ENCODE peak calls at places on chromosomes 5 and 9, in five cellular contexts. One of them, this sample, is unnamed.

GRCh38 chr9:109182940-109183798 is 16.1 kb upstream of the FRRS1L start:
- DNase-seq in bronchial epithelial cell: peak
- DNase-seq in Panc1: no peak
- DNase-seq in left ventricle myocardium inferior: no peak
- DNase-seq in cardiac muscle cell: peak
- DNase-seq in this sample: peak

GRCh38 chr9:34732478-34732877 is 22.5 kb upstream of the CCL21 start:
- DNase-seq in cardiac muscle cell: no peak
- DNase-seq in left ventricle myocardium inferior: no peak
- DNase-seq in Panc1: no peak
- DNase-seq in bronchial epithelial cell: no peak
- DNase-seq in this sample: no peak

GRCh38 chr9:128115187-128116103 is 12.1 kb downstream of the PTGES2 start:
- DNase-seq in bronchial epithelial cell: no peak
- DNase-seq in cardiac muscle cell: no peak
- DNase-seq in Panc1: no peak
- DNase-seq in left ventricle myocardium inferior: peak
- DNase-seq in this sample: no peak

GRCh38 chr9:128689293-128689770 is 310 bp downstream of the SET start:
- DNase-seq in cardiac muscle cell: no peak
- DNase-seq in bronchial epithelial cell: no peak
- DNase-seq in left ventricle myocardium inferior: peak
- DNase-seq in Panc1: no peak
- DNase-seq in this sample: peak

GRCh38 chr5:148970228-148970627 is 92.6 kb downstream of the SH3TC2 start:
- DNase-seq in cardiac muscle cell: no peak
- DNase-seq in Panc1: no peak
- DNase-seq in bronchial epithelial cell: no peak
- DNase-seq in left ventricle myocardium inferior: no peak
- DNase-seq in this sample: peak

GRCh38 chr5:79890119-79890870 is 100.8 kb downstream of the MTX3 start:
- DNase-seq in Panc1: no peak
- DNase-seq in left ventricle myocardium inferior: no peak
- DNase-seq in bronchial epithelial cell: no peak
- DNase-seq in cardiac muscle cell: no peak
- DNase-seq in this sample: no peak

GRCh38 chr9:115777610-115778009 is 376.0 kb upstream of the PAPPA start:
- DNase-seq in cardiac muscle cell: peak
- DNase-seq in bronchial epithelial cell: no peak
- DNase-seq in Panc1: no peak
- DNase-seq in left ventricle myocardium inferior: no peak
- DNase-seq in this sample: no peak

GRCh38 chr9:37836386-37836785 is 35.8 kb downstream of the DCAF10 start:
- DNase-seq in left ventricle myocardium inferior: no peak
- DNase-seq in bronchial epithelial cell: no peak
- DNase-seq in cardiac muscle cell: no peak
- DNase-seq in Panc1: no peak
- DNase-seq in this sample: no peak

GRCh38 chr5:757346-757930 is 27.1 kb downstream of the ZDHHC11B start:
- DNase-seq in bronchial epithelial cell: no peak
- DNase-seq in cardiac muscle cell: no peak
- DNase-seq in left ventricle myocardium inferior: no peak
- DNase-seq in Panc1: no peak
- DNase-seq in this sample: no peak

GRCh38 chr9:69168709-69169217 is 5.3 kb upstream of the TJP2 start:
- DNase-seq in cardiac muscle cell: peak
- DNase-seq in bronchial epithelial cell: peak
- DNase-seq in left ventricle myocardium inferior: no peak
- DNase-seq in Panc1: no peak
- DNase-seq in this sample: no peak

GRCh38 chr5:60598424-60598823 is 101.5 kb downstream of the DEPDC1B start:
- DNase-seq in bronchial epithelial cell: no peak
- DNase-seq in cardiac muscle cell: no peak
- DNase-seq in Panc1: no peak
- DNase-seq in left ventricle myocardium inferior: no peak
- DNase-seq in this sample: no peak

GRCh38 chr9:128588581-128589233 is 36.3 kb downstream of the SPTAN1 start:
- DNase-seq in bronchial epithelial cell: no peak
- DNase-seq in Panc1: no peak
- DNase-seq in left ventricle myocardium inferior: no peak
- DNase-seq in cardiac muscle cell: no peak
- DNase-seq in this sample: no peak

GRCh38 chr5:135452366-135453030 is 347 bp upstream of the TIFAB start:
- DNase-seq in left ventricle myocardium inferior: no peak
- DNase-seq in bronchial epithelial cell: no peak
- DNase-seq in Panc1: no peak
- DNase-seq in cardiac muscle cell: no peak
- DNase-seq in this sample: no peak

GRCh38 chr9:115591584-115591984 is 473.6 kb upstream of the TNC start:
- DNase-seq in Panc1: peak
- DNase-seq in left ventricle myocardium inferior: peak
- DNase-seq in cardiac muscle cell: peak
- DNase-seq in bronchial epithelial cell: peak
- DNase-seq in this sample: peak

GRCh38 chr9:132787748-132788159 is 90.3 kb downstream of the AK8 start:
- DNase-seq in Panc1: no peak
- DNase-seq in left ventricle myocardium inferior: no peak
- DNase-seq in cardiac muscle cell: no peak
- DNase-seq in bronchial epithelial cell: no peak
- DNase-seq in this sample: no peak

GRCh38 chr9:132946624-132947295 is 2.3 kb upstream of the TSC1 start:
- DNase-seq in cardiac muscle cell: peak
- DNase-seq in left ventricle myocardium inferior: no peak
- DNase-seq in bronchial epithelial cell: peak
- DNase-seq in Panc1: no peak
- DNase-seq in this sample: peak

GRCh38 chr5:5203441-5203840 is 63.3 kb downstream of the ADAMTS16 start:
- DNase-seq in Panc1: peak
- DNase-seq in bronchial epithelial cell: no peak
- DNase-seq in left ventricle myocardium inferior: no peak
- DNase-seq in cardiac muscle cell: no peak
- DNase-seq in this sample: no peak

GRCh38 chr5:35838370-35839042 is 18.2 kb upstream of the IL7R start:
- DNase-seq in bronchial epithelial cell: no peak
- DNase-seq in Panc1: no peak
- DNase-seq in cardiac muscle cell: no peak
- DNase-seq in left ventricle myocardium inferior: no peak
- DNase-seq in this sample: no peak

GRCh38 chr9:21965401-21965951 is 28.7 kb downstream of the CDKN2A start:
- DNase-seq in left ventricle myocardium inferior: no peak
- DNase-seq in Panc1: no peak
- DNase-seq in cardiac muscle cell: peak
- DNase-seq in bronchial epithelial cell: peak
- DNase-seq in this sample: no peak

GRCh38 chr9:84061613-84062205 is 81.1 kb downstream of the RMI1 start:
- DNase-seq in bronchial epithelial cell: no peak
- DNase-seq in cardiac muscle cell: no peak
- DNase-seq in left ventricle myocardium inferior: no peak
- DNase-seq in Panc1: no peak
- DNase-seq in this sample: no peak

GRCh38 chr5:118952992-118953651 is 35.2 kb downstream of the DTWD2 start:
- DNase-seq in Panc1: no peak
- DNase-seq in bronchial epithelial cell: peak
- DNase-seq in left ventricle myocardium inferior: no peak
- DNase-seq in cardiac muscle cell: no peak
- DNase-seq in this sample: no peak

GRCh38 chr9:129612815-129613519 is 7.9 kb downstream of the C9orf50 start:
- DNase-seq in cardiac muscle cell: no peak
- DNase-seq in Panc1: no peak
- DNase-seq in bronchial epithelial cell: no peak
- DNase-seq in left ventricle myocardium inferior: no peak
- DNase-seq in this sample: no peak

GRCh38 chr5:156774273-156774672 is 75.8 kb upstream of the PPP1R2B start:
- DNase-seq in bronchial epithelial cell: no peak
- DNase-seq in Panc1: no peak
- DNase-seq in left ventricle myocardium inferior: no peak
- DNase-seq in cardiac muscle cell: no peak
- DNase-seq in this sample: no peak

DNA sequence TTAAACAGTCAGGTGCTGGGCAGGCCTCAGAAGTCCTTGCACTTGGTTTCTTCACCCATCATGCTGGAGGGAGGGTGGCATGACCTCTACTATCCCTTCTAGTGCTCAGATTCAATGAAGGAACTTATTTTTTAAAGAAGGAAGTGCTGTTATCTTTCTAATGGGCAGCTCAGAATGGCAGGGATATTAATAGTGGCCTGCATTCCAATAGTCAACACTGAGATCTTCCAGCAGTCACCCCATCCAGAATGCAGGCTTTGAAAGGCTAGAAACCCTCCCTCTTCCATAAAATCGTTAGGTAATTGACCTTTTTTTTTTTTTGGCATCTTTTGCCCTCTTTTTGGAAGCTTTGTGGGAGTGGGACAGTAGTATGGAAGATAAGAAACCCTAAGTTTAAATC is 325.0 kb downstream of the ARRDC3 start:
- DNase-seq in bronchial epithelial cell: no peak
- DNase-seq in cardiac muscle cell: no peak
- DNase-seq in Panc1: no peak
- DNase-seq in left ventricle myocardium inferior: no peak
- DNase-seq in this sample: no peak
- H3K4me3 ChIP-seq in bronchial epithelial cell: no peak
- H3K4me3 ChIP-seq in cardiac muscle cell: no peak
- H3K4me3 ChIP-seq in Panc1: no peak
- H3K4me3 ChIP-seq in left ventricle myocardium inferior: no peak
- H3K4me3 ChIP-seq in this sample: no peak

DNA sequence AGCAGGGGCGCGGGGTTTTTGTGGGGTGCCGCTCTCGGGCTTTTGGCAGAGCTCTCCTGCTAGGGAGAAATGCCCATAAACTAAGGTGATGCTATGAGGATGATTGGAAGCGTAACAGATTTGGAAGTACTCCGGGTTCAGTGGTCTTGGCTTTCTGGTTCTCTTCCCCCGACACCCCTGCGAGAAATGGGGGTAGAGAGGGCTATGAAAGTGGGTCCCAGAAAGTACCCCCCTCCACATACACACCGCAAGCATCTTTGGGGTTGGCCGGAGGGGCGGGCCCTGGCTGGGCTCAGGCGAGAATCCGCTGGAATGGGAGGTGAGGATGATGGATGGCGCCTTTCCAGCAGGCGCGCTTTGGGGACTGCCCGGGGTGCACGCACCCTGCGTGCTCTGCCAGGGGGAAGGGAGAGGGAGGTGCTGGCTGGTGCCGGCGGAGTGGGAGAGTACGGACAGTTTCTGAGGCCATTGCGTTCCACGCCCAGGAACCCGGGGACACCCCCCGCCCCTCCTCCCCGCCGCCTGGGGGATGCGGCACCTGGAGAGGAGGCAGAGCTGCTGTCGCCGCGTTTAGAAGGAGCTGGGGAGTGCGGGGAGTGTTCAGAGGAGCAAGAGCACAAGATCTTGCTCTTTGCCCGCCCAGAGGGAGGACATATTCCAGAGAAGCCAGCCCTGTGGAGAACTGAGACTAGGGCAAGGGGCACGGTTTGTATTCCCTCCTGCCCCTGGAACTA is 1.9 kb downstream of the PCSK5 start:
- DNase-seq in bronchial epithelial cell: no peak
- DNase-seq in Panc1: no peak
- DNase-seq in left ventricle myocardium inferior: peak
- DNase-seq in cardiac muscle cell: peak
- DNase-seq in this sample: peak
- H3K4me3 ChIP-seq in bronchial epithelial cell: peak
- H3K4me3 ChIP-seq in Panc1: no peak
- H3K4me3 ChIP-seq in left ventricle myocardium inferior: peak
- H3K4me3 ChIP-seq in cardiac muscle cell: peak
- H3K4me3 ChIP-seq in this sample: peak

DNA sequence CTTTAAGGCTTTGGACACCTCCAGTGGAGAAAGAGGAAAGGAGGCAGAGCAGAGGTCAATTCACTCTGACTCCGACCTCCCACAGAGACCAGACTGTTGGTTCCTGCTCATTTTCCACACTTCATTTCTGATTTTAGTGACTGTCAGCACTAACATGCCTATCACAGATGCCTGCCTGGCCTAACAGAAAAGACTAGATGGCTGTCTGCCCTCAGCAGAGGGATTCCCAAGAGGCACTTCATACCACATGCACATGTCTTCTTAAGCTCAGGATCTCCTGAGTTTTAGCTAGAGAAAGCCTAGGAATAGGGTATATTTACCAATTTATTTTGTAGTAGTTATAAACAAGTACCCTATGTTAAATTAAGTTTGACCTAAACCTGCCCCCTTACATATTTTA is 336.0 kb downstream of the ENC1 start:
- DNase-seq in Panc1: no peak
- DNase-seq in cardiac muscle cell: no peak
- DNase-seq in left ventricle myocardium inferior: no peak
- DNase-seq in bronchial epithelial cell: no peak
- DNase-seq in this sample: peak
- H3K4me3 ChIP-seq in Panc1: no peak
- H3K4me3 ChIP-seq in cardiac muscle cell: no peak
- H3K4me3 ChIP-seq in left ventricle myocardium inferior: no peak
- H3K4me3 ChIP-seq in bronchial epithelial cell: no peak
- H3K4me3 ChIP-seq in this sample: no peak

GRCh38 chr9:76651114-76651697 is 113.0 kb upstream of the PCA3 start:
- DNase-seq in Panc1: no peak
- DNase-seq in left ventricle myocardium inferior: no peak
- DNase-seq in cardiac muscle cell: no peak
- DNase-seq in bronchial epithelial cell: no peak
- DNase-seq in this sample: no peak

GRCh38 chr9:76654051-76654461 is 110.2 kb upstream of the PCA3 start:
- DNase-seq in cardiac muscle cell: peak
- DNase-seq in bronchial epithelial cell: no peak
- DNase-seq in left ventricle myocardium inferior: no peak
- DNase-seq in Panc1: no peak
- DNase-seq in this sample: no peak

GRCh38 chr9:76649894-76650293 is 114.3 kb upstream of the PCA3 start:
- DNase-seq in left ventricle myocardium inferior: no peak
- DNase-seq in bronchial epithelial cell: no peak
- DNase-seq in Panc1: no peak
- DNase-seq in cardiac muscle cell: no peak
- DNase-seq in this sample: no peak

GRCh38 chr9:76652894-76653293 is 111.3 kb upstream of the PCA3 start:
- DNase-seq in left ventricle myocardium inferior: no peak
- DNase-seq in bronchial epithelial cell: no peak
- DNase-seq in Panc1: no peak
- DNase-seq in cardiac muscle cell: peak
- DNase-seq in this sample: peak

GRCh38 chr9:76650692-76651091 is 113.5 kb upstream of the PCA3 start:
- DNase-seq in bronchial epithelial cell: peak
- DNase-seq in cardiac muscle cell: no peak
- DNase-seq in Panc1: no peak
- DNase-seq in left ventricle myocardium inferior: no peak
- DNase-seq in this sample: no peak
- H3K4me3 ChIP-seq in bronchial epithelial cell: no peak
- H3K4me3 ChIP-seq in cardiac muscle cell: no peak
- H3K4me3 ChIP-seq in Panc1: no peak
- H3K4me3 ChIP-seq in left ventricle myocardium inferior: peak
- H3K4me3 ChIP-seq in this sample: no peak

GRCh38 chr9:135944444-135945252 is 16.5 kb downstream of the UBAC1 start:
- DNase-seq in left ventricle myocardium inferior: no peak
- DNase-seq in Panc1: no peak
- DNase-seq in cardiac muscle cell: no peak
- DNase-seq in bronchial epithelial cell: no peak
- DNase-seq in this sample: no peak
- H3K4me3 ChIP-seq in left ventricle myocardium inferior: no peak
- H3K4me3 ChIP-seq in Panc1: no peak
- H3K4me3 ChIP-seq in cardiac muscle cell: no peak
- H3K4me3 ChIP-seq in bronchial epithelial cell: no peak
- H3K4me3 ChIP-seq in this sample: no peak

GRCh38 chr9:12718482-12719026 is 25.4 kb downstream of the TYRP1 start:
- DNase-seq in cardiac muscle cell: peak
- DNase-seq in bronchial epithelial cell: peak
- DNase-seq in left ventricle myocardium inferior: no peak
- DNase-seq in Panc1: no peak
- DNase-seq in this sample: no peak
- H3K4me3 ChIP-seq in cardiac muscle cell: no peak
- H3K4me3 ChIP-seq in bronchial epithelial cell: no peak
- H3K4me3 ChIP-seq in left ventricle myocardium inferior: peak
- H3K4me3 ChIP-seq in Panc1: no peak
- H3K4me3 ChIP-seq in this sample: no peak